ENCODE peak calls at places on chromosome 17, in six cellular contexts. One of them, this sample, is unnamed.

GRCh38 chr17:46038414-46038813 is 39.4 kb downstream of the STH start:
- DNase-seq in right atrium auricular region: no peak
- DNase-seq in stimulated activated CD4-positive, alpha-beta T cell treated with anti-CD3 and anti-CD28 coated beads, Interleukin-4, amount 100 ng/mL, for 24 hours: no peak
- DNase-seq in NCI-H510A treated with DMSO at 0.1 percent for 48 hours: no peak
- DNase-seq in osteocyte: no peak
- DNase-seq in SHP77: no peak
- DNase-seq in this sample: no peak

GRCh38 chr17:57747221-57748017 is 2.3 kb upstream of the CCDC182 start:
- DNase-seq in stimulated activated CD4-positive, alpha-beta T cell treated with anti-CD3 and anti-CD28 coated beads, Interleukin-4, amount 100 ng/mL, for 24 hours: peak; percentile 47
- DNase-seq in right atrium auricular region: peak; percentile 63
- DNase-seq in SHP77: peak; percentile 75
- DNase-seq in osteocyte: no peak
- DNase-seq in NCI-H510A treated with DMSO at 0.1 percent for 48 hours: peak; percentile 88
- DNase-seq in this sample: peak; percentile 17

GRCh38 chr17:74220966-74221814 is 7.8 kb downstream of the TTYH2 start:
- DNase-seq in stimulated activated CD4-positive, alpha-beta T cell treated with anti-CD3 and anti-CD28 coated beads, Interleukin-4, amount 100 ng/mL, for 24 hours: no peak
- DNase-seq in NCI-H510A treated with DMSO at 0.1 percent for 48 hours: no peak
- DNase-seq in right atrium auricular region: no peak
- DNase-seq in osteocyte: no peak
- DNase-seq in SHP77: no peak
- DNase-seq in this sample: no peak

GRCh38 chr17:48549909-48550308 is 5.0 kb upstream of the HOXB2 start:
- DNase-seq in right atrium auricular region: no peak
- DNase-seq in stimulated activated CD4-positive, alpha-beta T cell treated with anti-CD3 and anti-CD28 coated beads, Interleukin-4, amount 100 ng/mL, for 24 hours: no peak
- DNase-seq in NCI-H510A treated with DMSO at 0.1 percent for 48 hours: no peak
- DNase-seq in osteocyte: no peak
- DNase-seq in SHP77: no peak
- DNase-seq in this sample: no peak

GRCh38 chr17:17698869-17699351 is 17.7 kb downstream of the RAI1 start:
- DNase-seq in SHP77: no peak
- DNase-seq in right atrium auricular region: no peak
- DNase-seq in NCI-H510A treated with DMSO at 0.1 percent for 48 hours: no peak
- DNase-seq in osteocyte: no peak
- DNase-seq in stimulated activated CD4-positive, alpha-beta T cell treated with anti-CD3 and anti-CD28 coated beads, Interleukin-4, amount 100 ng/mL, for 24 hours: no peak
- DNase-seq in this sample: no peak

GRCh38 chr17:81162491-81162890 is 2.8 kb upstream of the PVALEF start:
- DNase-seq in SHP77: no peak
- DNase-seq in right atrium auricular region: no peak
- DNase-seq in NCI-H510A treated with DMSO at 0.1 percent for 48 hours: no peak
- DNase-seq in stimulated activated CD4-positive, alpha-beta T cell treated with anti-CD3 and anti-CD28 coated beads, Interleukin-4, amount 100 ng/mL, for 24 hours: no peak
- DNase-seq in osteocyte: no peak
- DNase-seq in this sample: no peak

GRCh38 chr17:50218071-50218759 is 16.8 kb upstream of the COL1A1 start:
- DNase-seq in stimulated activated CD4-positive, alpha-beta T cell treated with anti-CD3 and anti-CD28 coated beads, Interleukin-4, amount 100 ng/mL, for 24 hours: no peak
- DNase-seq in NCI-H510A treated with DMSO at 0.1 percent for 48 hours: no peak
- DNase-seq in osteocyte: no peak
- DNase-seq in right atrium auricular region: no peak
- DNase-seq in SHP77: no peak
- DNase-seq in this sample: no peak

GRCh38 chr17:7834554-7834890 is 505 bp downstream of the KDM6B start:
- DNase-seq in osteocyte: no peak
- DNase-seq in right atrium auricular region: no peak
- DNase-seq in stimulated activated CD4-positive, alpha-beta T cell treated with anti-CD3 and anti-CD28 coated beads, Interleukin-4, amount 100 ng/mL, for 24 hours: peak; percentile 49
- DNase-seq in SHP77: peak; percentile 47
- DNase-seq in NCI-H510A treated with DMSO at 0.1 percent for 48 hours: no peak
- DNase-seq in this sample: no peak

GRCh38 chr17:74923538-74924249 is 379 bp upstream of the OTOP2 start:
- DNase-seq in NCI-H510A treated with DMSO at 0.1 percent for 48 hours: peak; percentile 19
- DNase-seq in right atrium auricular region: peak; percentile 61
- DNase-seq in SHP77: peak; percentile 9
- DNase-seq in stimulated activated CD4-positive, alpha-beta T cell treated with anti-CD3 and anti-CD28 coated beads, Interleukin-4, amount 100 ng/mL, for 24 hours: peak; percentile 69
- DNase-seq in osteocyte: peak; percentile 90
- DNase-seq in this sample: no peak